ENCODE peak calls at places on chromosomes 3 and 15, in seven cellular contexts. X is left lung, W is AG04450, F is heart left ventricle, N is esophagus muscularis mucosa, D is breast epithelium, C is PC-3. T is an unnamed sample.

GRCh38 chr15:34241376-34242350 is 16.8 kb downstream of the EMC4 start:
- DNase-seq in F (no peak), D (no peak), W (no peak), X (no peak), N (no peak), C (peak; percentile 75), T (no peak)

GRCh38 chr15:63931556-63931955 is 97.8 kb upstream of the HERC1 start:
- DNase-seq in F (no peak), C (no peak), W (no peak), X (no peak), D (no peak), N (no peak), T (no peak)

GRCh38 chr3:120070263-120070981 is 23.8 kb downstream of the GSK3B start:
- DNase-seq in F (no peak), W (no peak), N (no peak), X (no peak), D (no peak), C (no peak), T (no peak)

GRCh38 chr15:76840830-76841460 is 64.2 kb downstream of the SCAPER start:
- DNase-seq in W (peak; percentile 24), F (no peak), X (no peak), D (no peak), N (no peak), C (peak; percentile 53), T (no peak)

GRCh38 chr3:142315083-142315482 is 89.7 kb upstream of the GK5 start:
- DNase-seq in N (no peak), X (no peak), F (no peak), D (no peak), C (peak; percentile 69), W (peak; percentile 55), T (no peak)

GRCh38 chr3:119894195-119894594 is 112.3 kb downstream of the NR1I2 start:
- DNase-seq in W (no peak), X (no peak), C (no peak), D (no peak), F (no peak), N (no peak), T (no peak)

GRCh38 chr15:84588053-84588874 is 12.5 kb upstream of the ZSCAN2 start:
- DNase-seq in C (peak; percentile 91), W (peak; percentile 50), D (peak; percentile 73), X (peak; percentile 90), N (peak; percentile 94), F (peak; percentile 85), T (no peak)

GRCh38 chr15:75578206-75578947 is 738 bp downstream of the PTPN9 start:
- DNase-seq in F (peak; percentile 34), N (no peak), D (no peak), W (no peak), X (peak; percentile 36), C (peak; percentile 22), T (no peak)

GRCh38 chr15:82856397-82857170 is 47.2 kb downstream of the WHAMM start:
- DNase-seq in N (no peak), F (no peak), D (peak; percentile 15), W (no peak), C (no peak), X (no peak), T (no peak)

GRCh38 chr3:43423142-43423541 is 136.8 kb downstream of the SNRK start:
- DNase-seq in X (no peak), F (peak; percentile 43), W (no peak), D (no peak), C (peak; percentile 71), N (no peak), T (peak; percentile 10)

GRCh38 chr15:70856884-70857546 is 3.1 kb upstream of the LARP6 start:
- DNase-seq in N (peak; percentile 95), C (peak; percentile 94), W (peak; percentile 99), F (peak; percentile 83), D (peak; percentile 43), X (peak; percentile 46), T (peak; percentile 91)

GRCh38 chr15:94893091-94893490 is 661.7 kb downstream of the MCTP2 start:
- DNase-seq in W (no peak), C (no peak), F (no peak), N (no peak), X (no peak), D (no peak), T (no peak)

GRCh38 chr3:190074817-190075216 is 45.9 kb downstream of the P3H2 start:
- DNase-seq in D (no peak), F (no peak), N (no peak), W (no peak), C (no peak), X (no peak), T (no peak)

GRCh38 chr3:70308760-70309159 is 3.7 kb downstream of the MDFIC2 start:
- DNase-seq in X (no peak), C (peak; percentile 13), W (peak; percentile 2), D (no peak), N (no peak), F (no peak), T (peak; percentile 5)

GRCh38 chr3:20225769-20226168 is 39.8 kb upstream of the SGO1 start:
- DNase-seq in F (no peak), W (no peak), C (peak; percentile 61), N (no peak), X (no peak), D (no peak), T (peak; percentile 31)

GRCh38 chr15:75891895-75892294 is 11.8 kb upstream of the FBXO22 start:
- DNase-seq in D (no peak), F (no peak), C (peak; percentile 52), N (no peak), W (peak; percentile 77), X (no peak), T (no peak)

GRCh38 chr15:70545526-70545925 is 217.8 kb downstream of the UACA start:
- DNase-seq in X (no peak), C (no peak), N (no peak), F (no peak), W (no peak), D (no peak), T (no peak)

GRCh38 chr3:105904683-105905320 is 36.0 kb upstream of the CBLB start:
- DNase-seq in F (no peak), D (no peak), X (no peak), N (no peak), W (no peak), C (peak; percentile 33), T (peak; percentile 36)

GRCh38 chr15:80550219-80550909 is 144.7 kb upstream of the ABHD17C start:
- DNase-seq in D (no peak), W (peak; percentile 88), C (peak; percentile 51), F (no peak), N (peak; percentile 74), X (no peak), T (peak; percentile 44)

GRCh38 chr3:114454592-114455251 is 160.9 kb downstream of the TIGIT start:
- DNase-seq in C (no peak), X (no peak), W (no peak), N (no peak), D (no peak), F (no peak), T (no peak)

GRCh38 chr3:107592073-107592472 is 69.3 kb downstream of the BBX start:
- DNase-seq in X (no peak), W (no peak), N (no peak), F (no peak), D (no peak), C (no peak), T (no peak)

GRCh38 chr3:28903171-28903601 is 377.7 kb upstream of the RBMS3 start:
- DNase-seq in D (no peak), X (no peak), N (no peak), C (no peak), W (no peak), F (no peak), T (no peak)

DNA sequence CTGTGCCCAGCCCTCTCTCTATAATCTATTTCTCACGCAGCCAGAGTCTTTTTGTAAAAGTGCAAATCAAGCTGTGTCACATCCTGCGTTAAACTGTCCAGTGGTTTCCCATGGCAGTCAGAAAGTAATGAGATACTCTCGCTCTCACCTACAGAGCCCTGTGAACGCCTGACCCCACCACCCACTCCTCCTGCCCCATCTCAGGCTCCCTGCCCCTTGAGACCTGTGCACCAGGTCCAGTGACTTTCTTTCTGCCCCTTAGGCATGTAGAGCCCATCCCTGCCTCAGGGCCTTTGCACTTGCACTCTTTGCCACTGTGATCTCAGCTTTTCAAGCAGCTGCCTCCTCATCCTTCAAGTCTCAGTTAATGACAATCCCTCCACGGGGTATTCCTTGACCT is 58.3 kb upstream of the RASGRP1 start:
- DNase-seq in X (no peak), F (no peak), C (no peak), D (no peak), W (no peak), N (no peak), T (no peak)
- TF ChIP-seq CTCF in X (no peak), F (no peak), C (no peak), D (no peak), W (no peak), N (no peak), T (no peak)

GRCh38 chr15:68894208-68894607 is 36.1 kb upstream of the SPESP1 start:
- DNase-seq in W (no peak), X (no peak), C (no peak), F (no peak), D (no peak), N (peak; percentile 55), T (no peak)

GRCh38 chr15:68887120-68887519 is 43.2 kb upstream of the SPESP1 start:
- DNase-seq in N (peak; percentile 75), X (no peak), C (no peak), D (no peak), F (no peak), W (no peak), T (no peak)

GRCh38 chr15:68885070-68885469 is 45.3 kb upstream of the SPESP1 start:
- DNase-seq in W (no peak), C (peak; percentile 90), F (no peak), D (no peak), N (peak; percentile 74), X (no peak), T (no peak)

DNA sequence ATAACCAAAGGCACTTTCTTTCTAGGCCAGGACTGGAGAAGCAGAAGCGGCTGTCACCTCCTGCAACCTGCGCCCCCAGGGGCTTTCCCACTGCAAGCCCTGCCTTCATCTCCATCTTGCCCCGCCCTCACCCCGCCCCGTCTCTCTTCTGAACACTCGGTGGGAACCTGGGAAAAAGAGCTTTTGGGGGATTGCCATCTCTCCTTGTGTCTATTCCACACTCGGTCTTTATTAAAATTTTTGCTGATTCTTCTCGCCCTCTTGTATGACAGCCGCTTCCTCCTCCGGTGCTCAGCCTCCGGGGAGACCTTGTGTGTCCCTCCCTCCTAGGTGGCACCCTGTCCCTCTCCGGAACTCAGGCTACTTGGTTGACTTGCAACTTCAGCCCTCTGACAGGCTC is 41.9 kb upstream of the SPESP1 start:
- DNase-seq in W (no peak), X (no peak), N (peak; percentile 68), D (no peak), C (no peak), F (no peak), T (no peak)
- H3K4me3 ChIP-seq in W (no peak overlapping the region), X (no peak overlapping the region), N (no peak overlapping the region), D (no peak overlapping the region), C (no peak overlapping the region), F (no peak overlapping the region), T (no peak overlapping the region)

GRCh38 chr15:40108855-40109735 is at the start of gene BMF:
- DNase-seq in F (peak; percentile 100), W (peak; percentile 98), C (peak; percentile 100), X (peak; percentile 99), D (peak; percentile 99), N (peak; percentile 100), T (peak; percentile 99)
- TF ChIP-seq CTCF in F (peak; percentile 54), W (peak; percentile 43), C (peak; percentile 68), X (peak; percentile 12), D (peak; percentile 34), N (peak; percentile 39), T (peak; percentile 52)

DNA sequence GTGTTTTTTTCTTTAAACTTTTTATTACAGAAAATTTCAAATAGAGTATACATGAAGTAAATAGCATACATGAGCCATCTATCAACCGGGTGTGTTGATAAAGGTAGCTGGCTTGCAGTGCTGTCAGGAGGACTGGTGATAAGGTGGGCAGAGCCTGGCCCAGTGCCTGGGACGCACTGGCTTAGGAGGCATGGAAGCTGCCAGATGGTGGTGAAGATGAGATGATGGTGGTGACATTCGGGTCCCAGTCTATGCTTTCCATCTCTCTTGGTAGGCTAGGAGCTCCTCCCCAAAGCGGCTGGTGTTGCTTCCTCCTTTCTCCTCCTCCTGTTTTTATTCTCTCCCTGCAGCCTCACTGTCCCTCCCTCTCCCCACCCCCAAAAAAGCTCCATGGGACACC is 101.7 kb downstream of the ADCY5 start:
- DNase-seq in N (no peak), F (peak; percentile 59), W (no peak), C (no peak), X (no peak), D (no peak), T (no peak)
- H3K4me3 ChIP-seq in N (no peak overlapping the region), F (no peak overlapping the region), W (no peak overlapping the region), C (no peak overlapping the region), X (no peak overlapping the region), D (no peak overlapping the region), T (no peak overlapping the region)